ENCODE peak calls at places on chromosome 10, in four cellular contexts. One of them, this sample, is unnamed. For H3K9me3, the result is how much of the 10 kb centered on the place peaks cover.

GRCh38 chr10:34024708-34025425 is 690.4 kb upstream of the NRP1 start:
- DNase-seq in mesenchymal stem cell: no peak
- DNase-seq in GM23248: peak
- DNase-seq in GM12878: no peak
- DNase-seq in this sample: no peak

GRCh38 chr10:46523881-46524470 is 32.5 kb downstream of the GPRIN2 start:
- DNase-seq in GM12878: no peak
- DNase-seq in GM23248: peak
- DNase-seq in mesenchymal stem cell: peak
- DNase-seq in this sample: no peak

GRCh38 chr10:34743804-34744203 is 71.3 kb downstream of the PARD3 start:
- DNase-seq in GM23248: peak
- DNase-seq in mesenchymal stem cell: no peak
- DNase-seq in GM12878: no peak
- DNase-seq in this sample: no peak

GRCh38 chr10:128843972-128844371 is 623.1 kb upstream of the MGMT start:
- DNase-seq in GM12878: no peak
- DNase-seq in mesenchymal stem cell: no peak
- DNase-seq in GM23248: no peak
- DNase-seq in this sample: peak

GRCh38 chr10:122702271-122702670 is 2.6 kb upstream of the C10orf120 start:
- DNase-seq in GM12878: no peak
- DNase-seq in mesenchymal stem cell: no peak
- DNase-seq in GM23248: no peak
- DNase-seq in this sample: no peak

GRCh38 chr10:119265691-119266090 is 58.3 kb downstream of the GRK5 start:
- DNase-seq in GM12878: no peak
- DNase-seq in GM23248: no peak
- DNase-seq in mesenchymal stem cell: no peak
- DNase-seq in this sample: no peak

GRCh38 chr10:86194684-86195083 is 171.9 kb downstream of the GRID1 start:
- DNase-seq in GM12878: no peak
- DNase-seq in mesenchymal stem cell: no peak
- DNase-seq in GM23248: no peak
- DNase-seq in this sample: no peak

GRCh38 chr10:78905015-78905939 is 163.5 kb upstream of the ZMIZ1 start:
- DNase-seq in GM23248: no peak
- DNase-seq in mesenchymal stem cell: no peak
- DNase-seq in GM12878: no peak
- DNase-seq in this sample: no peak

GRCh38 chr10:110641256-110641655 is 2.9 kb upstream of the RBM20 start:
- DNase-seq in GM12878: no peak
- DNase-seq in GM23248: no peak
- DNase-seq in mesenchymal stem cell: peak
- DNase-seq in this sample: no peak

GRCh38 chr10:61452229-61452651 is 941 bp downstream of the TMEM26 start:
- DNase-seq in GM23248: no peak
- DNase-seq in mesenchymal stem cell: peak
- DNase-seq in GM12878: no peak
- DNase-seq in this sample: no peak

GRCh38 chr10:113854757-113855626 is 531 bp downstream of the NHLRC2 start:
- DNase-seq in mesenchymal stem cell: peak
- DNase-seq in GM23248: peak
- DNase-seq in GM12878: no peak
- DNase-seq in this sample: peak

GRCh38 chr10:60375293-60376004 is 14.2 kb downstream of the ANK3 start:
- DNase-seq in GM12878: no peak
- DNase-seq in GM23248: no peak
- DNase-seq in mesenchymal stem cell: no peak
- DNase-seq in this sample: no peak

GRCh38 chr10:69383485-69384089 is 33.1 kb downstream of the TACR2 start:
- DNase-seq in GM12878: no peak
- DNase-seq in mesenchymal stem cell: peak
- DNase-seq in GM23248: peak
- DNase-seq in this sample: no peak

GRCh38 chr10:123687758-123688157 is 21.6 kb downstream of the GPR26 start:
- DNase-seq in GM12878: no peak
- DNase-seq in GM23248: no peak
- DNase-seq in mesenchymal stem cell: no peak
- DNase-seq in this sample: no peak

GRCh38 chr10:519055-519715 is 170.3 kb downstream of the DIP2C start:
- DNase-seq in GM12878: no peak
- DNase-seq in GM23248: no peak
- DNase-seq in mesenchymal stem cell: no peak
- DNase-seq in this sample: no peak

GRCh38 chr10:15738237-15738928 is 18.7 kb upstream of the ITGA8 start:
- DNase-seq in mesenchymal stem cell: no peak
- DNase-seq in GM12878: no peak
- DNase-seq in GM23248: peak
- DNase-seq in this sample: no peak

GRCh38 chr10:55800607-55801241 is 560.3 kb downstream of the ZWINT start:
- DNase-seq in mesenchymal stem cell: no peak
- DNase-seq in GM12878: no peak
- DNase-seq in GM23248: no peak
- DNase-seq in this sample: no peak

GRCh38 chr10:121526801-121527221 is 71.4 kb downstream of the FGFR2 start:
- DNase-seq in GM23248: no peak
- DNase-seq in mesenchymal stem cell: no peak
- DNase-seq in GM12878: no peak
- DNase-seq in this sample: no peak

GRCh38 chr10:76572021-76572420 is 1065.6 kb downstream of the KCNMA1 start:
- DNase-seq in GM23248: no peak
- DNase-seq in GM12878: no peak
- DNase-seq in mesenchymal stem cell: no peak
- DNase-seq in this sample: no peak

GRCh38 chr10:119726291-119727261 is 726 bp downstream of the INPP5F start:
- DNase-seq in mesenchymal stem cell: no peak
- DNase-seq in GM23248: no peak
- DNase-seq in GM12878: no peak
- DNase-seq in this sample: no peak

GRCh38 chr10:102004376-102004775 is 51.6 kb downstream of the ARMH3 start:
- DNase-seq in mesenchymal stem cell: peak
- DNase-seq in GM23248: peak
- DNase-seq in GM12878: no peak
- DNase-seq in this sample: no peak

GRCh38 chr10:130175074-130175473 is 38.9 kb downstream of the GLRX3 start:
- DNase-seq in GM23248: no peak
- DNase-seq in mesenchymal stem cell: no peak
- DNase-seq in GM12878: no peak
- DNase-seq in this sample: no peak

GRCh38 chr10:62804384-62805138 is at the start of gene ADO:
- DNase-seq in mesenchymal stem cell: peak
- DNase-seq in GM12878: peak
- DNase-seq in GM23248: peak
- DNase-seq in this sample: peak

GRCh38 chr10:6409982-6410694 is 169.9 kb downstream of the PRKCQ start:
- DNase-seq in GM12878: no peak
- DNase-seq in GM23248: peak
- DNase-seq in mesenchymal stem cell: peak
- DNase-seq in this sample: no peak

GRCh38 chr10:124966008-124966407 is 24.1 kb downstream of the ZRANB1 start:
- DNase-seq in GM23248: no peak
- DNase-seq in mesenchymal stem cell: no peak
- DNase-seq in GM12878: no peak
- DNase-seq in this sample: no peak

GRCh38 chr10:30911303-30911863 is 120.3 kb downstream of the ZNF438 start:
- DNase-seq in mesenchymal stem cell: no peak
- DNase-seq in GM12878: no peak
- DNase-seq in GM23248: no peak
- DNase-seq in this sample: no peak

GRCh38 chr10:58994226-58995057 is 182.0 kb upstream of the PHYHIPL start:
- DNase-seq in mesenchymal stem cell: no peak
- DNase-seq in GM23248: no peak
- DNase-seq in GM12878: no peak
- DNase-seq in this sample: no peak

GRCh38 chr10:10873289-10873688 is 144.4 kb upstream of the CELF2 start:
- DNase-seq in mesenchymal stem cell: no peak
- DNase-seq in GM12878: no peak
- DNase-seq in GM23248: peak
- DNase-seq in this sample: no peak

GRCh38 chr10:13056461-13057077 is 43.4 kb upstream of the OPTN start:
- DNase-seq in GM23248: peak
- DNase-seq in mesenchymal stem cell: peak
- DNase-seq in GM12878: no peak
- DNase-seq in this sample: no peak

GRCh38 chr10:92880233-92880861 is 32.0 kb downstream of the EXOC6 start:
- DNase-seq in GM12878: no peak
- DNase-seq in mesenchymal stem cell: peak
- DNase-seq in GM23248: peak
- DNase-seq in this sample: peak

GRCh38 chr10:92873029-92873428 is 24.7 kb downstream of the EXOC6 start:
- DNase-seq in GM23248: no peak
- DNase-seq in mesenchymal stem cell: no peak
- DNase-seq in GM12878: no peak
- DNase-seq in this sample: no peak

GRCh38 chr10:92880912-92881311 is 32.6 kb downstream of the EXOC6 start:
- DNase-seq in GM12878: no peak
- DNase-seq in mesenchymal stem cell: no peak
- DNase-seq in GM23248: no peak
- DNase-seq in this sample: no peak

DNA sequence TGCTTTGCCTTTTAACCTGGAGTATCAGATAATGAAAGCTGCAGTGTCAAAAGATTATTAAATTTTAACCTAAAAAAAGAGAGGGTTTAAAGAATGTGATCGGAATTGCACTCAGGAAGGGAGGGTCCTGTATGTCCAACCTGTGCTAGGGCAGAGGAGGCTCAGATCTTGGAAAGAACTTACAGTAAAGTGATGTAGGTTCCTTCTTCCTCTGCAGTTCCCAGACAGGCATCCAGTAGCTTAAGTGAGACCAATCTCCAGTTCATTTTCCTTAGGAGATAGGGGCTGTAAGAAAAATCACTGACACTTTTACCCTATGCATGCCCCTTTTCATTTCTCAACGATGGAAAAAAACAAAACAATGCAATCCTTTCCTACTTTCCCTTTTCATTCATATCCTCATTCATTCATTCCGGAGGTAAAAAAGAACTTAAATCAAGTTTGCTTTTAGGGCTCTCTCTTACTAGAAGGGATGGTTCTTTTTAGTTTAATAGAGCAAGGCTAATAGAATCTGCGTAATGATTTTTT is 28.3 kb downstream of the EXOC6 start:
- DNase-seq in mesenchymal stem cell: no peak
- DNase-seq in GM12878: no peak
- DNase-seq in GM23248: no peak
- DNase-seq in this sample: no peak
- H3K4me2 ChIP-seq in mesenchymal stem cell: no peak
- H3K4me2 ChIP-seq in GM12878: no peak
- H3K4me2 ChIP-seq in GM23248: no peak
- H3K4me2 ChIP-seq in this sample: no peak

GRCh38 chr10:73597346-73597745 is 6.2 kb upstream of the USP54 start:
- DNase-seq in GM12878: no peak
- DNase-seq in mesenchymal stem cell: no peak
- DNase-seq in GM23248: peak
- DNase-seq in this sample: no peak

GRCh38 chr10:73601486-73601921 is 10.4 kb upstream of the USP54 start:
- DNase-seq in GM12878: no peak
- DNase-seq in GM23248: no peak
- DNase-seq in mesenchymal stem cell: no peak
- DNase-seq in this sample: no peak
- H3K9ac ChIP-seq in GM12878: no peak
- H3K9ac ChIP-seq in GM23248: no peak
- H3K9ac ChIP-seq in mesenchymal stem cell: no peak
- H3K9ac ChIP-seq in this sample: no peak

DNA sequence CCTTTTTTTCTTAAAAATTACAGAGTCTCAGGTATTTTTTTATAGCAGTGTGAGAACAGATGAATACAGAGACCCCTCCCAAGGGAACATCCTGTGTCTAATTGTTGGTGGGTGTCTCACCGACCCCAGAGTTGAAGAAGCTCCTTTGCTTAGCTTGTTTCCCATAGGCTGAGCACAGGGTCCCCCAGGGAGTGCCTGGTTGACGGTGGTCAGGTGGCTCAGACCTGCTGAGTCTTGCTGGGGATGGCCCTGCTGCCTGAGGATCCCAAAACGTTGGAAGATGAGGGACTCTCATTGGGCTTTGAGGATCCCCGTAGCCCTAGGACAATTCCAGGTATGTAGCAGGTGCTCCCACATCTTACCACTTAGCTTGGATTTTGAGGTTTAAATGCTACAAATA is 19.5 kb downstream of the SCART1 start:
- DNase-seq in GM23248: no peak
- DNase-seq in mesenchymal stem cell: no peak
- DNase-seq in GM12878: no peak
- DNase-seq in this sample: no peak
- H3K9me3 ChIP-seq in GM23248: under half
- H3K9me3 ChIP-seq in mesenchymal stem cell: under half
- H3K9me3 ChIP-seq in GM12878: under half
- H3K9me3 ChIP-seq in this sample: under half

GRCh38 chr10:117130862-117131389 is 7.1 kb downstream of the VAX1 start:
- DNase-seq in GM12878: no peak
- DNase-seq in GM23248: no peak
- DNase-seq in mesenchymal stem cell: no peak
- DNase-seq in this sample: no peak

GRCh38 chr10:117133273-117134083 is 4.6 kb downstream of the VAX1 start:
- DNase-seq in GM23248: no peak
- DNase-seq in GM12878: no peak
- DNase-seq in mesenchymal stem cell: no peak
- DNase-seq in this sample: no peak

GRCh38 chr10:117130346-117130745 is 7.7 kb downstream of the VAX1 start:
- DNase-seq in GM12878: no peak
- DNase-seq in GM23248: no peak
- DNase-seq in mesenchymal stem cell: no peak
- DNase-seq in this sample: no peak

GRCh38 chr10:117132751-117133231 is 5.3 kb downstream of the VAX1 start:
- DNase-seq in GM23248: no peak
- DNase-seq in GM12878: no peak
- DNase-seq in mesenchymal stem cell: no peak
- DNase-seq in this sample: no peak

DNA sequence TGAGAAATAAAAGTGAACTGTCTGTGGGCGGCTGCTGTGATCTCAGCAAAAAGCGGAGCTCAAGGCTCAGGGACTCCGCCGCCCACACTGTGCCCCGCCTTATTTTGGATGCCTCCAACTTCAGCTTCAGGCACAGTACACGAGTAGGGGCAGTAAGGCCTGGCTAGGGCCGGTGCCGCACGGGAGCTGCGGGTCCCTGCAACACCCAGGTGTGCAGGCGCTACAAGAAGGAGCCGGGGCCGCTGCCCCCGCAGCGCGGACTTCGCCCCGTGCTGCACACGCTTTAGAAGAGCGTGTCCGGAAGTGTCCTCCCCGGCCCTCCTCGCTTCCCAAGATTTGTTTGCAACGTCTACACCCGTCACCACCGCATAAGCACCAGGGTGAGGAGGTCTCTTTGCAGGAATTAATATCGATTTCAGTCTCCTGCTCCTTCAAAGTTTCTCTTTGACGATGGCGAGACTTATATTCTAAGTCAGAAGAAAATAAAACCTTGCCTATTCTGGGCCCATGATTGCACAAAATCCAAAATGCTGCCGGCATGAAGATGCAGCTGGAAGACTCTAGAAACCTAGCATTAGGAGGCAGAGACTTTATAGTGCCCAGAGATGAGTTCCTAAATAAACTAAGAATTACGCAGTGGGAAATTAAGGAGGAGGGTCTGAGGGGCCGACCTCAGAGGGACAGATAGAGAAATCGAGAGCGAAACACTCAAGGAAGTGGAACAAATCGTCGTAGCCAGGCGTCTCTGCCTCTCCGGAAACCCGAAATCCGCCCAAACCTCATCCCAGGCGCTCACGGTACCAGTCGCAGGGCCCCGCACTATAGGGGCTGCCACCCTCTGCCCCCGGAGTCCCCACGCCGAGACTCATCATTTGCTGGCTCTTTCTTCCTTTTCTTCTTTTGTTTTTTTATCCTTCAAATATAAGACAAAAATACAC is 6.4 kb downstream of the VAX1 start:
- DNase-seq in GM23248: no peak
- DNase-seq in GM12878: no peak
- DNase-seq in mesenchymal stem cell: no peak
- DNase-seq in this sample: no peak
- H3K4me2 ChIP-seq in GM23248: no peak
- H3K4me2 ChIP-seq in GM12878: no peak
- H3K4me2 ChIP-seq in mesenchymal stem cell: peak
- H3K4me2 ChIP-seq in this sample: no peak

This sample was measured in Karpas-422.